ENCODE peak calls at places on chromosomes 4 and X, in six cellular contexts. C, J, Y, O, T and G are unnamed samples.

GRCh38 chr4:56696056-56696455 is 15.0 kb upstream of the HOPX start:
- DNase-seq in C (no peak), J (no peak), Y (no peak), O (no peak), T (no peak), G (no peak)

GRCh38 chr4:87093443-87094123 is 126.8 kb downstream of the KLHL8 start:
- DNase-seq in C (peak), J (peak), Y (peak), O (no peak), T (peak), G (peak)

GRCh38 chrX:100748133-100748532 is 16.2 kb upstream of the SYTL4 start:
- DNase-seq in C (no peak), J (no peak), Y (peak), O (no peak), T (no peak), G (no peak)

GRCh38 chr4:139817657-139818452 is 152.2 kb downstream of the MGST2 start:
- DNase-seq in C (no peak), J (no peak), Y (no peak), O (no peak), T (peak), G (no peak)

GRCh38 chr4:89657931-89658700 is 178.8 kb downstream of the SNCA start:
- DNase-seq in C (no peak), J (peak), Y (peak), O (no peak), T (no peak), G (no peak)

GRCh38 chr4:186643501-186644315 is 79.9 kb downstream of the FAT1 start:
- DNase-seq in C (no peak), J (no peak), Y (peak), O (no peak), T (no peak), G (no peak)

GRCh38 chrX:124540474-124540873 is 194.1 kb downstream of the SH2D1A start:
- DNase-seq in C (no peak), J (no peak), Y (no peak), O (no peak), T (no peak), G (no peak)

GRCh38 chr4:150411527-150411926 is 170.4 kb upstream of the MAB21L2 start:
- DNase-seq in C (no peak), J (peak), Y (no peak), O (no peak), T (no peak), G (no peak)

GRCh38 chr4:15400911-15401671 is 26.7 kb upstream of the C1QTNF7 start:
- DNase-seq in C (no peak), J (no peak), Y (peak), O (peak), T (no peak), G (no peak)

GRCh38 chrX:48695524-48695875 is 1.0 kb upstream of the SUV39H1 start:
- DNase-seq in C (no peak), J (peak), Y (peak), O (no peak), T (no peak), G (no peak)